ENCODE peak calls at places on chromosome 18, in eight cellular contexts. H is lower lobe of right lung; G is CD8-positive, alpha-beta memory T cell; X is neuronal stem cell; N is uterus; Q is PC-3; T is cardiac muscle cell; D is CD4-positive, CD25-positive, alpha-beta regulatory T cell. O is an unnamed sample.
A peak's percentile ranks its signal among the peaks of the same experiment; 100 is the strongest.

GRCh38 chr18:79422022-79422782 is 26.5 kb downstream of the NFATC1 start:
- DNase-seq in H (no peak), G (no peak), X (no peak), N (no peak), Q (no peak), T (no peak), D (no peak), O (peak; percentile 45)

GRCh38 chr18:2692508-2692907 is 37.0 kb downstream of the SMCHD1 start:
- DNase-seq in H (no peak), G (no peak), X (no peak), N (no peak), Q (no peak), T (no peak), D (no peak), O (no peak)

GRCh38 chr18:59388180-59388579 is 29.1 kb upstream of the LMAN1 start:
- DNase-seq in H (no peak), G (no peak), X (no peak), N (no peak), Q (no peak), T (no peak), D (no peak), O (no peak)

GRCh38 chr18:62988467-62988866 is 273.1 kb downstream of the PHLPP1 start:
- DNase-seq in H (no peak), G (no peak), X (no peak), N (no peak), Q (no peak), T (no peak), D (no peak), O (no peak)

GRCh38 chr18:29154758-29155725 is 978.1 kb upstream of the CDH2 start:
- DNase-seq in H (no peak), G (no peak), X (no peak), N (no peak), Q (peak; percentile 97), T (no peak), D (no peak), O (no peak)

GRCh38 chr18:9849407-9849961 is 36.3 kb upstream of the TXNDC2 start:
- DNase-seq in H (peak; percentile 83), G (no peak), X (no peak), N (no peak), Q (peak; percentile 27), T (no peak), D (no peak), O (no peak)

GRCh38 chr18:76573325-76574025 is 78.4 kb upstream of the ZNF516 start:
- DNase-seq in H (no peak), G (no peak), X (no peak), N (no peak), Q (peak; percentile 60), T (no peak), D (no peak), O (no peak)

GRCh38 chr18:37495354-37495753 is 70.2 kb downstream of the CELF4 start:
- DNase-seq in H (no peak), G (no peak), X (no peak), N (no peak), Q (no peak), T (no peak), D (no peak), O (no peak)

GRCh38 chr18:28159055-28159454 is 17.9 kb downstream of the CDH2 start:
- DNase-seq in H (no peak), G (no peak), X (no peak), N (no peak), Q (peak; percentile 50), T (no peak), D (no peak), O (no peak)

GRCh38 chr18:59787998-59788875 is 91.0 kb upstream of the CCBE1 start:
- DNase-seq in H (no peak), G (no peak), X (no peak), N (no peak), Q (peak; percentile 70), T (no peak), D (no peak), O (no peak)

GRCh38 chr18:54801374-54801773 is 26.9 kb upstream of the RAB27B start:
- DNase-seq in H (no peak), G (no peak), X (no peak), N (no peak), Q (no peak), T (no peak), D (no peak), O (no peak)

GRCh38 chr18:68874361-68874760 is 76.5 kb downstream of the CCDC102B start:
- DNase-seq in H (no peak), G (no peak), X (no peak), N (no peak), Q (no peak), T (no peak), D (no peak), O (no peak)

GRCh38 chr18:11866764-11867163 is 15.6 kb downstream of the CHMP1B start:
- DNase-seq in H (no peak), G (no peak), X (no peak), N (no peak), Q (no peak), T (no peak), D (no peak), O (no peak)

GRCh38 chr18:55981712-55982475 is 393.9 kb upstream of the TCF4 start:
- DNase-seq in H (no peak), G (no peak), X (no peak), N (no peak), Q (no peak), T (no peak), D (no peak), O (no peak)

GRCh38 chr18:73824684-73825083 is 322.9 kb downstream of the FBXO15 start:
- DNase-seq in H (no peak), G (no peak), X (no peak), N (no peak), Q (no peak), T (no peak), D (no peak), O (no peak)

DNA sequence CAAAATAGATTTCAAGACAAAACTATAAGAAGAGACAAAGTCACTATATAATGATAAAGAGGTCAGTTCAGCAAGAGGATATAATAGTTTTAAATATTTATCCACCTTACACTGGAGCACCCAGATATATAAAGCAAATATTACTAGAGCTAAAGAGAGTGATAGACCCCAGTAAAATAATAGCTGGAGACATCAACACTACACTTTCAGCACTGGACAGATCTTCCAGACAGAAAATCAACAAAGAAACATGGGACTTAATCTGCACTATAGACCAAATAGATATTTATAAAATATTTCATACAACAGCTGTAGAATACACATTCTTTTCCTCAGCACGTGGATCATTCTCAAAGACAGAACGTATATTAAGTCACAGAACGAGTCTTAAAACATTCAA is 86.6 kb downstream of the ATP8B1 start:
- DNase-seq in H (no peak), G (no peak), X (no peak), N (no peak), Q (no peak), T (no peak), D (no peak), O (no peak)
- H3K27me3 ChIP-seq in H (no peaks in the 10 kb centered on the region), G (no peaks in the 10 kb centered on the region), X (no peaks in the 10 kb centered on the region), N (no peaks in the 10 kb centered on the region), Q (no peaks in the 10 kb centered on the region), T (no peaks in the 10 kb centered on the region), D (no peaks in the 10 kb centered on the region), O (no peaks in the 10 kb centered on the region)

GRCh38 chr18:31499157-31499524 is 1.2 kb downstream of the DSG2 start:
- DNase-seq in H (no peak), G (no peak), X (no peak), N (no peak), Q (no peak), T (no peak), D (no peak), O (no peak)

GRCh38 chr18:31503011-31503410 is 5.0 kb downstream of the DSG2 start:
- DNase-seq in H (no peak), G (no peak), X (no peak), N (no peak), Q (no peak), T (no peak), D (no peak), O (no peak)

GRCh38 chr18:31498450-31499156 is 626 bp downstream of the DSG2 start:
- DNase-seq in H (no peak), G (no peak), X (peak; percentile 17), N (peak; percentile 15), Q (no peak), T (no peak), D (no peak), O (no peak)

GRCh38 chr18:31497711-31498449 is at the start of gene DSG2:
- DNase-seq in H (peak; percentile 84), G (no peak), X (peak; percentile 67), N (peak; percentile 37), Q (peak; percentile 59), T (peak; percentile 78), D (no peak), O (peak; percentile 85)

DNA sequence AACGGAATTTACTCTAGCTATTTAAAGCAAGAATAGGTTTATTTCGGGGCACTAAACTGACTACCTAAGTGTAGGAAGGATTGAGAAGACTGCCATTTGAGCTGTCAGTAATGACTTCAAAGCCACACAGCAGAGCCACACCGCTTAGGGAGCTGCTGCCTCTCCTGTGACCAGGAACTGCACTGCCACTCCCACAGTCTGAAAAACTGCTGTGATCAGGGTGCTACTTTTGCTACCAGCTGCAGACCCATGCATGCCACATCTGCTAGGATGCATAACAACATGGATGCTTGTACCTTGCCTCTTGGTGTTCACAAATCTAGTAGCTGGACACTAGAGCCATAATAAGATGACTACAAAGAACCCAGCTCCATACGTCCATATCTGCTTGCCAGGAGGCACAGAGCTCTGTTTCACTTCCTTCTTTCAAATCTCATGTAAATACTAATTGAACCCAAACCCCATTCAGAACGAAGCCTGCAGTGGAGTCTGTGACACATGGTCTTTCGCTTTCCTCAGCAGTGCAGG is 2.2 kb downstream of the DSG2 start:
- DNase-seq in H (no peak), G (no peak), X (no peak), N (no peak), Q (no peak), T (peak; percentile 38), D (no peak), O (peak; percentile 76)
- H3K27me3 ChIP-seq in H (peaks cover 42% of the 10 kb centered on the region), G (peaks cover 13% of the 10 kb centered on the region), X (no peaks in the 10 kb centered on the region), N (no peaks in the 10 kb centered on the region), Q (no peaks in the 10 kb centered on the region), T (no peaks in the 10 kb centered on the region), D (peaks cover 9% of the 10 kb centered on the region), O (no peaks in the 10 kb centered on the region)

DNA sequence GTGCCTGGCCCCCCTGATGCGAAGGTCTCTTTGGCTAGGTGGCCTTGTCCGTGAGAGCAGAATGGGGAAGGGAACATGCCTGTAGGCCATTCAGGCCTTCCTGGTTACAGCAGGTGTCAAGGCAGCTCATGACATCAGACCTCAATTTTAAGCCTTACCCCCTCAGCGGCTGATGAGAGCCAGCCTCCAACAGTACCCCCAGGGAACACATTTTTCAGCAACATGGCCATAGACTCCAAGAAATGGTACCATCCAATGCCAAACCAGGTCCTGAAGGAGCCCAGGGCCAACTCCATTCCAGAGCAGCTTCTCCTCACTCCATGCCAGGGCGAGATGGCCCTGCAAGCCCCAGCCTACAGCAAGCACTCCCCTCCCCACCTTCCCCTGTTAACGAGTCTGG is 199.2 kb downstream of the SMAD2 start:
- DNase-seq in H (no peak), G (no peak), X (no peak), N (no peak), Q (no peak), T (no peak), D (no peak), O (no peak)
- H3K27me3 ChIP-seq in H (peaks cover 16% of the 10 kb centered on the region), G (peaks cover 5% of the 10 kb centered on the region), X (no peaks in the 10 kb centered on the region), N (no peaks in the 10 kb centered on the region), Q (peaks cover 10% of the 10 kb centered on the region), T (no peaks in the 10 kb centered on the region), D (no peaks in the 10 kb centered on the region), O (peaks cover 1% of the 10 kb centered on the region)

DNA sequence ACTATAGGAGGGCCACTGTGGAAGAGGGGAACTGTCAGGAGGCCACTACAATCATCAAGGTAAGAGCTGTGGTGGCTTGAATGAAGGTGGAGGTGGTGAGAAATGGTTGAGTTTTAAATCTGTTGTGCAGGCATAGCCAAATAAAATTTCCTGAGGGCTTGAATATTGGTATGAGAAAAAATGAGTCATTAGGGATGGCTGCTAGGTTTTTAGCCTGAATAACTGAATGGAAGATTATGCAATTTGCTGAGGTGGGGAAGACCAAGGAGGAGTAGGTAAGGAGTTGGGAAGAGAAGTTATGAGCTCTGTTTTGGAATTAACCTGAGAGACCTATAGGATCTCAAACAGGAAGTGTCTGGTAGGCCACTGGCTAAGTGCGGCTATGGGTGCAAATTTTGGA is 84.0 kb downstream of the KLHL14 start:
- DNase-seq in H (no peak), G (no peak), X (no peak), N (no peak), Q (peak; percentile 2), T (no peak), D (no peak), O (no peak)
- H3K27me3 ChIP-seq in H (no peaks in the 10 kb centered on the region), G (no peaks in the 10 kb centered on the region), X (no peaks in the 10 kb centered on the region), N (no peaks in the 10 kb centered on the region), Q (no peaks in the 10 kb centered on the region), T (no peaks in the 10 kb centered on the region), D (no peaks in the 10 kb centered on the region), O (no peaks in the 10 kb centered on the region)

O was measured in GM06990.